ENCODE peak calls at places on chromosomes 1 and 21, in six cellular contexts. O is HepG2, T is GM12891, C is K562, D is GM12878, Q is H1. S is an unnamed sample.

GRCh38 chr1:235221653-235222052 is 60.6 kb upstream of the RBM34 start:
- DNase-seq in O (no peak), T (no peak), C (no peak), D (no peak), Q (no peak), S (no peak)

GRCh38 chr1:175341631-175342429 is 149.3 kb upstream of the KIAA0040 start:
- DNase-seq in O (no peak), T (no peak), C (no peak), D (no peak), Q (no peak), S (no peak)

GRCh38 chr1:167432780-167433179 is 85.5 kb downstream of the CD247 start:
- DNase-seq in O (no peak), T (no peak), C (no peak), D (no peak), Q (no peak), S (no peak)

GRCh38 chr1:183374825-183375224 is 43.4 kb downstream of the NMNAT2 start:
- DNase-seq in O (no peak), T (no peak), C (no peak), D (no peak), Q (no peak), S (no peak)

GRCh38 chr1:111656093-111657017 is 36.8 kb downstream of the RAP1A start:
- DNase-seq in O (peak), T (no peak), C (peak), D (no peak), Q (no peak), S (no peak)

GRCh38 chr1:217272385-217272784 is 358.5 kb downstream of the GPATCH2 start:
- DNase-seq in O (no peak), T (no peak), C (no peak), D (no peak), Q (no peak), S (no peak)

GRCh38 chr21:29237110-29238051 is 61.3 kb upstream of the BACH1 start:
- DNase-seq in O (no peak), T (no peak), C (no peak), D (no peak), Q (no peak), S (no peak)

GRCh38 chr1:236913371-236914037 is 90.7 kb downstream of the MT1HL1 start:
- DNase-seq in O (no peak), T (no peak), C (peak), D (no peak), Q (no peak), S (no peak)

GRCh38 chr1:236870721-236871120 is 75.6 kb downstream of the MTR start:
- DNase-seq in O (no peak), T (no peak), C (no peak), D (no peak), Q (no peak), S (no peak)

GRCh38 chr1:183632964-183633363 is 2.6 kb downstream of the ARPC5 start:
- DNase-seq in O (no peak), T (no peak), C (peak), D (no peak), Q (no peak), S (no peak)

GRCh38 chr1:2132222-2133038 is 62.1 kb downstream of the FAAP20 start:
- DNase-seq in O (peak), T (no peak), C (peak), D (no peak), Q (no peak), S (no peak)

GRCh38 chr1:43936470-43937151 is 3.0 kb downstream of the ARTN start:
- DNase-seq in O (peak), T (no peak), C (no peak), D (no peak), Q (no peak), S (no peak)

GRCh38 chr21:26070822-26071425 is 99.6 kb downstream of the APP start:
- DNase-seq in O (no peak), T (no peak), C (no peak), D (no peak), Q (no peak), S (no peak)

GRCh38 chr1:83805921-83806320 is 193.0 kb downstream of the TTLL7 start:
- DNase-seq in O (no peak), T (no peak), C (no peak), D (no peak), Q (no peak), S (no peak)

GRCh38 chr1:78237364-78237916 is 191.7 kb downstream of the GIPC2 start:
- DNase-seq in O (no peak), T (no peak), C (no peak), D (no peak), Q (peak), S (no peak)

GRCh38 chr1:172699111-172699510 is 40.2 kb downstream of the FASLG start:
- DNase-seq in O (no peak), T (no peak), C (no peak), D (peak), Q (no peak), S (no peak)

GRCh38 chr1:119075614-119076013 is 64.8 kb downstream of the WARS2 start:
- DNase-seq in O (no peak), T (no peak), C (no peak), D (no peak), Q (no peak), S (no peak)

GRCh38 chr1:180923024-180923841 is 10.5 kb downstream of the KIAA1614 start:
- DNase-seq in O (peak), T (no peak), C (no peak), D (peak), Q (peak), S (no peak)

GRCh38 chr1:204123376-204123775 is 28.5 kb downstream of the ETNK2 start:
- DNase-seq in O (no peak), T (peak), C (peak), D (no peak), Q (no peak), S (no peak)

DNA sequence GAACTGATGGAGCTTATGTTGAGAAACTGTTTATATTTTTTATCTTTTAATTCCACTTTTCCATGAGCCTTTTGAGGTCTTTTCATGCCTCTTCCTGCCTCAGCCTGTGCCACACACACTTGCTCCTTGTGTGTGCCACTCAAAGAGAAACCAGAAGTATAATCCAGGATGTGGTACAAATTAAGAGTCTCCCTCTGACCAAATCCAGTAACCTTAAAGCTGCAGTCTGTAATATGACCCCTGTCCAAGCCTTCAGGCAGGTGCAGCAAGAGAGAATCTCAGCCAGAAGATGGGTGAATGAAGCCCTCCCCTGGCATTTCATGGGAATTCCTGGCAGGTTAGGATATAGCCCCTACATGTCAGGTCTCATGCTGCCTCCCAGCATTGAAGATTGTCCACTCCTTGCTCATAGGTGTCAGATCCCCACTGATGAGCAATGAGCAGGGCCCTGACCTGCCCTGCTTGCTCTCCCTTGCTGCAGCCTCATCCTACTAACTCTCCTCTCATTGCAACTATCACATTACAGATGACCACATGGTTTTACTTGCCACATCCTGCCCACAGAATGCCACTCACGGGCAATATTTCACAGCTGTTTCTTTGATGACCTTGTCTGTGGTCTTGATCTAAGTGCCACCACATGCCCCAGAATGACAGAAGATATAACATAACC is 169.3 kb downstream of the SEC16B start:
- DNase-seq in O (no peak), T (no peak), C (no peak), D (peak), Q (no peak), S (no peak)
- TF ChIP-seq TAF1 in O (no peak), T (no peak), C (no peak), D (no peak), Q (no peak), S (no peak)

GRCh38 chr1:55986003-55986402 is 593.4 kb downstream of the PLPP3 start:
- DNase-seq in O (no peak), T (no peak), C (no peak), D (no peak), Q (no peak), S (no peak)

GRCh38 chr1:55974714-55975441 is 604.5 kb downstream of the PLPP3 start:
- DNase-seq in O (no peak), T (no peak), C (no peak), D (no peak), Q (no peak), S (no peak)

GRCh38 chr1:55981015-55981635 is 598.2 kb downstream of the PLPP3 start:
- DNase-seq in O (no peak), T (no peak), C (no peak), D (no peak), Q (no peak), S (no peak)

GRCh38 chr1:55980574-55980973 is 598.8 kb downstream of the PLPP3 start:
- DNase-seq in O (no peak), T (no peak), C (no peak), D (no peak), Q (no peak), S (no peak)
- TF ChIP-seq POLR2AphosphoS5 in O (no peak), T (no peak), C (no peak), D (no peak), Q (no peak), S (no peak)

GRCh38 chr1:37931493-37932158 is 15.2 kb downstream of the INPP5B start:
- DNase-seq in O (peak), T (peak), C (peak), D (peak), Q (peak), S (peak)
- TF ChIP-seq POLR2A in O (no peak), T (no peak), C (peak), D (peak), Q (peak), S (peak)

GRCh38 chr1:197145451-197146029 is 929 bp downstream of the ASPM start:
- DNase-seq in O (no peak), T (no peak), C (no peak), D (no peak), Q (no peak), S (no peak)
- TF ChIP-seq TAF1 in O (no peak), T (no peak), C (no peak), D (no peak), Q (no peak), S (no peak)

DNA sequence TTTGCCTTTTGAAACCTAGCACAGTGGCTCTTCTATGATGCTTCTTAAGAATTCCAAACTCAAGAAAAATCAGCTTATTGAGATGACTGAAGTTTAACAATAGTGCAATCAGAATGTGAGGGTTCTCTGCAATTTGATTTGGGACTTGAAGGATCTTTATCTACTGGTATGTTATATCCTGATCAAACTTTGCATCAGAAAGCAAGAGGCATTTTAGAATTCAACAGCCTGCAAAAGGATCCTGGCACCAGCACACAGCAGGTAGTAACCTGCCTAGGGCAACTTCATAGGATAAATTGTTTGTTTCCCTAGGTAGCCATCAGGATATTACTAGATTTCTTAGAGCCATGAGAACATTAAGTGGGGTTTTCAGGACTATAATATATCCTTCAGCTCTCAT is 34.3 kb downstream of the NTNG1 start:
- DNase-seq in O (no peak), T (no peak), C (no peak), D (no peak), Q (no peak), S (no peak)
- TF ChIP-seq POLR2AphosphoS5 in O (no peak), T (no peak), C (no peak), D (no peak), Q (no peak), S (no peak)